ENCODE peak calls at places on chromosomes 3 and 15, in four cellular contexts. One of them, this sample, is unnamed.

GRCh38 chr15:25990245-25990644 is 127.1 kb upstream of the ATP10A start:
- DNase-seq in breast epithelium: no peak
- DNase-seq in tibial artery: no peak
- DNase-seq in pancreas: no peak
- DNase-seq in this sample: no peak

GRCh38 chr3:197007296-197007940 is 22.2 kb downstream of the MELTF start:
- DNase-seq in tibial artery: no peak
- DNase-seq in breast epithelium: no peak
- DNase-seq in pancreas: no peak
- DNase-seq in this sample: no peak

GRCh38 chr3:186452517-186452916 is 90.5 kb upstream of the DGKG start:
- DNase-seq in tibial artery: no peak
- DNase-seq in breast epithelium: no peak
- DNase-seq in pancreas: no peak
- DNase-seq in this sample: no peak

GRCh38 chr3:194312186-194312742 is 38.9 kb downstream of the CPN2 start:
- DNase-seq in breast epithelium: no peak
- DNase-seq in pancreas: no peak
- DNase-seq in tibial artery: no peak
- DNase-seq in this sample: no peak

GRCh38 chr15:75161788-75162414 is 39.8 kb upstream of the C15orf39 start:
- DNase-seq in tibial artery: no peak
- DNase-seq in breast epithelium: no peak
- DNase-seq in pancreas: no peak
- DNase-seq in this sample: no peak

GRCh38 chr3:120497318-120497717 is 46.5 kb upstream of the FSTL1 start:
- DNase-seq in pancreas: no peak
- DNase-seq in tibial artery: no peak
- DNase-seq in breast epithelium: no peak
- DNase-seq in this sample: peak; percentile 42

GRCh38 chr3:15440891-15441290 is 13.5 kb downstream of the EAF1 start:
- DNase-seq in pancreas: no peak
- DNase-seq in breast epithelium: no peak
- DNase-seq in tibial artery: peak; percentile 19
- DNase-seq in this sample: no peak

GRCh38 chr15:79185199-79185598 is 94.6 kb upstream of the RASGRF1 start:
- DNase-seq in pancreas: no peak
- DNase-seq in tibial artery: no peak
- DNase-seq in breast epithelium: no peak
- DNase-seq in this sample: no peak

GRCh38 chr3:107966261-107966660 is 124.6 kb downstream of the CD47 start:
- DNase-seq in breast epithelium: no peak
- DNase-seq in pancreas: no peak
- DNase-seq in tibial artery: no peak
- DNase-seq in this sample: no peak

GRCh38 chr15:72968531-72968922 is 83.7 kb upstream of the NEO1 start:
- DNase-seq in pancreas: peak; percentile 43
- DNase-seq in breast epithelium: no peak
- DNase-seq in tibial artery: no peak
- DNase-seq in this sample: no peak

GRCh38 chr3:152466784-152467183 is 198.1 kb downstream of the MBNL1 start:
- DNase-seq in tibial artery: no peak
- DNase-seq in pancreas: no peak
- DNase-seq in breast epithelium: no peak
- DNase-seq in this sample: no peak

GRCh38 chr3:66073464-66074141 is 34.9 kb upstream of the MAGI1 start:
- DNase-seq in pancreas: no peak
- DNase-seq in tibial artery: no peak
- DNase-seq in breast epithelium: no peak
- DNase-seq in this sample: no peak

GRCh38 chr3:108036401-108036800 is 54.4 kb downstream of the CD47 start:
- DNase-seq in tibial artery: no peak
- DNase-seq in pancreas: no peak
- DNase-seq in breast epithelium: no peak
- DNase-seq in this sample: no peak

GRCh38 chr3:107588217-107588616 is 65.5 kb downstream of the BBX start:
- DNase-seq in breast epithelium: no peak
- DNase-seq in tibial artery: no peak
- DNase-seq in pancreas: no peak
- DNase-seq in this sample: no peak

GRCh38 chr15:80367094-80367493 is 37.1 kb upstream of the ARNT2 start:
- DNase-seq in tibial artery: no peak
- DNase-seq in breast epithelium: no peak
- DNase-seq in pancreas: no peak
- DNase-seq in this sample: no peak

GRCh38 chr3:177569823-177570657 is 372.8 kb upstream of the TBL1XR1 start:
- DNase-seq in pancreas: no peak
- DNase-seq in breast epithelium: no peak
- DNase-seq in tibial artery: no peak
- DNase-seq in this sample: no peak

GRCh38 chr3:141091416-141091815 is 40.3 kb downstream of the SPSB4 start:
- DNase-seq in tibial artery: no peak
- DNase-seq in pancreas: no peak
- DNase-seq in breast epithelium: no peak
- DNase-seq in this sample: no peak

GRCh38 chr3:24428470-24428869 is 66.2 kb downstream of the THRB start:
- DNase-seq in tibial artery: no peak
- DNase-seq in breast epithelium: no peak
- DNase-seq in pancreas: no peak
- DNase-seq in this sample: no peak

GRCh38 chr3:43892535-43892934 is 201.8 kb downstream of the ABHD5 start:
- DNase-seq in breast epithelium: no peak
- DNase-seq in pancreas: no peak
- DNase-seq in tibial artery: no peak
- DNase-seq in this sample: no peak

GRCh38 chr3:12286927-12287726 is 1.7 kb upstream of the PPARG start:
- DNase-seq in pancreas: no peak
- DNase-seq in breast epithelium: no peak
- DNase-seq in tibial artery: no peak
- DNase-seq in this sample: peak; percentile 36

GRCh38 chr15:98647026-98647773 is 1.1 kb upstream of the IGF1R start:
- DNase-seq in pancreas: peak; percentile 89
- DNase-seq in tibial artery: peak; percentile 82
- DNase-seq in breast epithelium: peak; percentile 75
- DNase-seq in this sample: peak; percentile 64

GRCh38 chr3:127851899-127852298 is 29.6 kb upstream of the MGLL start:
- DNase-seq in pancreas: no peak
- DNase-seq in tibial artery: no peak
- DNase-seq in breast epithelium: no peak
- DNase-seq in this sample: no peak

GRCh38 chr3:21682231-21682630 is 68.8 kb downstream of the ZNF385D start:
- DNase-seq in breast epithelium: no peak
- DNase-seq in tibial artery: no peak
- DNase-seq in pancreas: no peak
- DNase-seq in this sample: no peak

GRCh38 chr15:39752991-39753390 is 29.6 kb downstream of the FSIP1 start:
- DNase-seq in pancreas: no peak
- DNase-seq in tibial artery: no peak
- DNase-seq in breast epithelium: no peak
- DNase-seq in this sample: no peak

GRCh38 chr15:93026359-93026758 is 62.7 kb downstream of the RGMA start:
- DNase-seq in breast epithelium: no peak
- DNase-seq in tibial artery: peak; percentile 64
- DNase-seq in pancreas: no peak
- DNase-seq in this sample: no peak

GRCh38 chr3:141853146-141853690 is 23.2 kb upstream of the ATP1B3 start:
- DNase-seq in tibial artery: no peak
- DNase-seq in breast epithelium: no peak
- DNase-seq in pancreas: no peak
- DNase-seq in this sample: no peak

GRCh38 chr3:160417311-160417710 is 17.9 kb downstream of the SMC4 start:
- DNase-seq in tibial artery: no peak
- DNase-seq in pancreas: no peak
- DNase-seq in breast epithelium: no peak
- DNase-seq in this sample: no peak

GRCh38 chr3:125310623-125311076 is 64.5 kb downstream of the ZNF148 start:
- DNase-seq in pancreas: no peak
- DNase-seq in breast epithelium: no peak
- DNase-seq in tibial artery: no peak
- DNase-seq in this sample: no peak

GRCh38 chr3:53796161-53796560 is 50.1 kb downstream of the CHDH start:
- DNase-seq in breast epithelium: no peak
- DNase-seq in tibial artery: no peak
- DNase-seq in pancreas: no peak
- DNase-seq in this sample: peak; percentile 72

GRCh38 chr3:190169243-190169642 is 48.5 kb upstream of the P3H2 start:
- DNase-seq in pancreas: no peak
- DNase-seq in breast epithelium: no peak
- DNase-seq in tibial artery: no peak
- DNase-seq in this sample: no peak

GRCh38 chr15:51917493-51917892 is 54.1 kb downstream of the LEO1 start:
- DNase-seq in breast epithelium: no peak
- DNase-seq in pancreas: no peak
- DNase-seq in tibial artery: no peak
- DNase-seq in this sample: no peak

GRCh38 chr15:51939216-51939615 is 32.4 kb downstream of the LEO1 start:
- DNase-seq in tibial artery: no peak
- DNase-seq in pancreas: no peak
- DNase-seq in breast epithelium: no peak
- DNase-seq in this sample: no peak

GRCh38 chr15:40054746-40055575 is 16.0 kb upstream of the SRP14 start:
- DNase-seq in pancreas: peak; percentile 85
- DNase-seq in tibial artery: peak; percentile 60
- DNase-seq in breast epithelium: no peak
- DNase-seq in this sample: no peak

GRCh38 chr3:72279631-72280041 is 494.7 kb upstream of the PROK2 start:
- DNase-seq in pancreas: no peak
- DNase-seq in breast epithelium: no peak
- DNase-seq in tibial artery: no peak
- DNase-seq in this sample: no peak

GRCh38 chr3:131705558-131706051 is 202.8 kb upstream of the MRPL3 start:
- DNase-seq in breast epithelium: no peak
- DNase-seq in tibial artery: no peak
- DNase-seq in pancreas: no peak
- DNase-seq in this sample: no peak

DNA sequence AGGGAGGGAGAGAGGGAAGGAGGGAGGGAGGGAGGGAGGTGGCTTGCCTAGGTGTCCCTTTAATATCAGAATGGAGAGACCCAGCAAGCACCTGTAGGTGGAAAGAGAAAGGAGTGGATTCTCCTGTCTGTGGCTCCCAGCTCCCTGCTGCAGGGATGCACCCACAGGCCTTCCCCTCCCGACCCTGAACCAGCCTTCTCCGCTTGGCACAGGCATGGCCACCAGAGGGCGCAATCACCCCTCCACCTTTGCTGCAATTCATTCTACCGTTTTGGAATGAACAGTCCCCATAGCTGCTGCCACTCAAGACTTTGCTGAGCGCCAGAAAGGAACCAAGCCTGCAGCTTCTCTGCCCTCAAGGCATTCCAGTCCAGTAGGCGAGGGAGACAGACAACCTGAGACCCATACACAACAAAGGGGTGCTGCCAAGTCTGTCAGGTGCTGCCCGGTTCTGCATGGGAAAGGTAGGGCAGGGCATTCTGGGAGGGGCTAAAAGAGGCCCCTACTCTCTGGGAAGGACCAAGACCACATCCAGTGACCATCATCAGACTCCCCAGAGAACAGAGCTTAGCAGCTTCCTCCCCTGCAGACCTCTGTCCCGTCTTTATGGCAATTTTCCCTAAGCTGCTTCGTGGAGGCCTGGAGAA is 4.9 kb downstream of the TLR9 start:
- DNase-seq in pancreas: peak; percentile 86
- DNase-seq in breast epithelium: peak; percentile 91
- DNase-seq in tibial artery: peak; percentile 90
- DNase-seq in this sample: peak; percentile 87
- TF ChIP-seq CTCF in pancreas: peak; percentile 83
- TF ChIP-seq CTCF in breast epithelium: peak; percentile 81
- TF ChIP-seq CTCF in tibial artery: peak; percentile 93
- TF ChIP-seq CTCF in this sample: peak; percentile 89

GRCh38 chr3:36991923-36992805 is 767 bp downstream of the EPM2AIP1 start:
- DNase-seq in pancreas: no peak
- DNase-seq in tibial artery: no peak
- DNase-seq in breast epithelium: no peak
- DNase-seq in this sample: no peak
- H3K4me1 ChIP-seq in pancreas: peaks cover 25% of the 10 kb centered on the region
- H3K4me1 ChIP-seq in tibial artery: peaks cover 56% of the 10 kb centered on the region
- H3K4me1 ChIP-seq in breast epithelium: peaks cover 2% of the 10 kb centered on the region
- H3K4me1 ChIP-seq in this sample: peaks cover 59% of the 10 kb centered on the region

GRCh38 chr3:16834214-16834613 is 50.5 kb upstream of the PLCL2 start:
- DNase-seq in pancreas: no peak
- DNase-seq in breast epithelium: no peak
- DNase-seq in tibial artery: no peak
- DNase-seq in this sample: no peak

GRCh38 chr3:16824085-16824696 is 60.6 kb upstream of the PLCL2 start:
- DNase-seq in tibial artery: no peak
- DNase-seq in pancreas: no peak
- DNase-seq in breast epithelium: no peak
- DNase-seq in this sample: no peak

GRCh38 chr3:16825617-16826204 is 59.0 kb upstream of the PLCL2 start:
- DNase-seq in breast epithelium: no peak
- DNase-seq in pancreas: no peak
- DNase-seq in tibial artery: no peak
- DNase-seq in this sample: no peak

GRCh38 chr3:16831846-16832245 is 52.9 kb upstream of the PLCL2 start:
- DNase-seq in pancreas: no peak
- DNase-seq in breast epithelium: no peak
- DNase-seq in tibial artery: no peak
- DNase-seq in this sample: no peak

DNA sequence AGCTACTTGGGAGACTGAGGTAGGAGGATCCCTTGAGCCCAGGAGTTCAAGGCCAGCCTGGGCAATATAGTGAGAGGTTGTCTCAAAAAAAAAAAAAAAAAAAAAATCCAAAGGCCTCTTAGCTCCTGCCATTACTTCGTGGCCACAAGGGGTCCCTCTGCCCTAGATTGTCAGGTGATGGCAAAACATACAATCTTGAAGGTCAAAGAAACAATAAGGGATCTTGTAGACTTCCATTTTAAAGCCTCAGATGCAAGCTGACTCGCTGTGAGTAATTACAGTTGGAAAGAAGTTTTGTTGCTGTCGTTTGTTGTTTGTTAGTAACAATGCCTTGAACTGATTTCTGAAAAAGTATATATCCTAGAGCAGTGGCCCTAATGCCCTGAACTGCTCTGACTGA is 55.9 kb upstream of the PLCL2 start:
- DNase-seq in tibial artery: no peak
- DNase-seq in breast epithelium: no peak
- DNase-seq in pancreas: peak; percentile 35
- DNase-seq in this sample: no peak
- TF ChIP-seq CTCF in tibial artery: no peak
- TF ChIP-seq CTCF in breast epithelium: no peak
- TF ChIP-seq CTCF in pancreas: no peak
- TF ChIP-seq CTCF in this sample: peak; percentile 11

DNA sequence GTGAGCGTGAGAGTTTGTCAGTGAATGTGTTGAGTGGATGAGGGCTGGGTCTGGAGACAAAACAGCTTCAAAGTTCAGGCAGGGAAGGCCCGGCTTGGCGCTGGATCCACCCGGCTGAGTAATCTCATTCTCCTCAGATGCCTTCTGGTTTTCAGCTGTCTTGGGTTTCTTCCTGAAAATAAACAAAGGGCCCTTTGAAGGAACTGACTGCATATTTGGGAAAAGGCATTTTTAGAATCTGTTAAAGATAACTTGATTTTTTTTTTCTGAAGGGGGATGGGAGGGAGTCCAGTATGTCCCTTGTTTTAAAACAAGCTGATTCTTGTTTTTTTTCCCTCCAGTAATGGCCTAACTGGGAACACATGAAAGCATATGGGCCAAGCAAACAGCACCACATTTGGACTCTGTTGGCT is 86.4 kb downstream of the TIGIT start:
- DNase-seq in tibial artery: peak; percentile 65
- DNase-seq in breast epithelium: peak; percentile 57
- DNase-seq in pancreas: no peak
- DNase-seq in this sample: peak; percentile 72
- H3K4me1 ChIP-seq in tibial artery: peaks cover 19% of the 10 kb centered on the region
- H3K4me1 ChIP-seq in breast epithelium: peaks cover 8% of the 10 kb centered on the region
- H3K4me1 ChIP-seq in pancreas: peaks cover 3% of the 10 kb centered on the region
- H3K4me1 ChIP-seq in this sample: peaks cover 83% of the 10 kb centered on the region